ENCODE peak calls at places on chromosomes 6 and 20, in six cellular contexts. R is transverse colon, X is prostate gland, P is sigmoid colon, F is GM12891, Y is K562. I is an unnamed sample.

GRCh38 chr6:170438402-170438753 is 114.7 kb downstream of the PSMB1 start:
- DNase-seq in R (peak), X (peak), P (peak), F (peak), Y (peak), I (peak)

GRCh38 chr20:37096415-37097039 is 730 bp upstream of the RBL1 start:
- DNase-seq in R (no peak), X (no peak), P (no peak), F (no peak), Y (no peak), I (no peak)

GRCh38 chr6:125188037-125188436 is 34.5 kb downstream of the TPD52L1 start:
- DNase-seq in R (no peak), X (no peak), P (no peak), F (no peak), Y (no peak), I (no peak)

GRCh38 chr6:44224154-44224977 is 971 bp downstream of the SLC29A1 start:
- DNase-seq in R (no peak), X (no peak), P (peak), F (no peak), Y (no peak), I (no peak)

GRCh38 chr6:98590957-98591356 is 243.4 kb upstream of the POU3F2 start:
- DNase-seq in R (no peak), X (no peak), P (no peak), F (no peak), Y (no peak), I (no peak)

GRCh38 chr20:325889-326644 is 715 bp downstream of the SOX12 start:
- DNase-seq in R (peak), X (peak), P (peak), F (no peak), Y (peak), I (peak)

GRCh38 chr20:9036593-9036992 is 32.3 kb upstream of the PLCB4 start:
- DNase-seq in R (no peak), X (no peak), P (no peak), F (no peak), Y (no peak), I (no peak)

GRCh38 chr20:36950432-36951197 is 893 bp downstream of the SAMHD1 start:
- DNase-seq in R (peak), X (peak), P (peak), F (no peak), Y (peak), I (no peak)

GRCh38 chr6:77457720-77458349 is 5.5 kb downstream of the HTR1B start:
- DNase-seq in R (peak), X (peak), P (peak), F (no peak), Y (peak), I (no peak)

GRCh38 chr20:32537657-32538525 is 47.2 kb downstream of the NOL4L start:
- DNase-seq in R (no peak), X (no peak), P (no peak), F (no peak), Y (peak), I (no peak)

GRCh38 chr20:47790032-47790965 is 5.0 kb upstream of the SULF2 start:
- DNase-seq in R (no peak), X (no peak), P (no peak), F (no peak), Y (no peak), I (no peak)

GRCh38 chr20:50221501-50222323 is 31.1 kb downstream of the CEBPB start:
- DNase-seq in R (no peak), X (no peak), P (no peak), F (no peak), Y (no peak), I (no peak)

GRCh38 chr6:87152528-87152950 is 2.8 kb upstream of the ZNF292 start:
- DNase-seq in R (no peak), X (no peak), P (no peak), F (no peak), Y (no peak), I (no peak)

GRCh38 chr6:87155920-87156600 is 695 bp downstream of the ZNF292 start:
- DNase-seq in R (peak), X (peak), P (peak), F (no peak), Y (peak), I (no peak)

GRCh38 chr6:87151786-87152527 is 3.4 kb upstream of the ZNF292 start:
- DNase-seq in R (peak), X (peak), P (peak), F (peak), Y (no peak), I (peak)

GRCh38 chr6:87154641-87155271 is 609 bp upstream of the ZNF292 start:
- DNase-seq in R (no peak), X (no peak), P (no peak), F (peak), Y (peak), I (peak)

DNA sequence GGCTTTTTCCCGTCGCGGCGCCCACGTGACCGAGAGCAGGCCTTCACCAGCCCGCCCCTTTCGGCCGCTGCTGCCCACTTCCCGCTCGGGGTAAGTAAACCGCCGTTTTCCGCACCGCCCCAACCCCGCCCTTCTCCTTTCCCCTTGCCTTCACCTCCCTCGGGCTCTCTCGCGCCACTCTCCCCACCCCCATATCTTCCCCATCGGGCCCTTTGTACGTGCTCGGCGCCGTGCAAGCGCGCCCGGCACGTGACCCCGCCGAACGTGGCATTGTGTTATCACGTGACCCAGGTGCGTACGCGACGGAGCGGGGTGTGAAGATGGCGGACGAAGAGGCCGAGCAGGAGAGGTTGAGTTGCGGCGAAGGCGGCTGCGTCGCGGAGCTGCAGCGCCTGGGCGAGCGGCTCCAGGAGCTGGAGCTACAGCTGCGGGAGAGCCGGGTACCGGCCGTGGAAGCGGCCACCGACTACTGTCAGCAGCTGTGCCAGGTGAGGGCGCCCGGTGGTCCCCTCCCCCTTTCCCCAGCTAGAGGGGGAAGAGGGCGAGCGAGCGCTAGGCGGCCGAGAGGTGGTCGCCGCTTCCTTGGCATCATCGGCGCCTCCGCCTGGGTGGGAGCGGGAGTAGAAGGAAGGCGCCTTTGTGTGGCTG is at the start of gene ZNF292:
- DNase-seq in R (peak), X (peak), P (peak), F (peak), Y (peak), I (peak)
- TF ChIP-seq POLR2A in R (peak), X (peak), P (peak), F (peak), Y (peak), I (no peak)

GRCh38 chr6:52571099-52571755 is 5.6 kb downstream of the TRAM2 start:
- DNase-seq in R (no peak), X (no peak), P (no peak), F (no peak), Y (no peak), I (no peak)

GRCh38 chr6:52568320-52568719 is 8.5 kb downstream of the TRAM2 start:
- DNase-seq in R (no peak), X (no peak), P (no peak), F (no peak), Y (no peak), I (no peak)

GRCh38 chr6:52573295-52573694 is 3.6 kb downstream of the TRAM2 start:
- DNase-seq in R (no peak), X (no peak), P (no peak), F (no peak), Y (no peak), I (no peak)

GRCh38 chr6:52572536-52572935 is 4.3 kb downstream of the TRAM2 start:
- DNase-seq in R (no peak), X (no peak), P (no peak), F (no peak), Y (no peak), I (no peak)

GRCh38 chr6:52570291-52570700 is 6.6 kb downstream of the TRAM2 start:
- DNase-seq in R (peak), X (no peak), P (peak), F (no peak), Y (no peak), I (no peak)
- TF ChIP-seq POLR2AphosphoS5 in R (no peak), X (no peak), P (peak), F (no peak), Y (no peak), I (no peak)

GRCh38 chr6:146543940-146544661 is 468 bp downstream of the RAB32 start:
- DNase-seq in R (peak), X (peak), P (peak), F (no peak), Y (peak), I (no peak)

GRCh38 chr6:146545608-146546007 is 2.0 kb downstream of the RAB32 start:
- DNase-seq in R (no peak), X (no peak), P (no peak), F (no peak), Y (no peak), I (no peak)

GRCh38 chr6:146542881-146543210 is 787 bp upstream of the RAB32 start:
- DNase-seq in R (no peak), X (no peak), P (no peak), F (no peak), Y (no peak), I (no peak)

GRCh38 chr6:146544783-146545182 is 1.1 kb downstream of the RAB32 start:
- DNase-seq in R (no peak), X (no peak), P (peak), F (no peak), Y (no peak), I (no peak)

GRCh38 chr6:146543211-146543939 is at the start of gene RAB32:
- DNase-seq in R (peak), X (peak), P (peak), F (peak), Y (peak), I (peak)
- TF ChIP-seq POLR2A in R (no peak), X (peak), P (no peak), F (no peak), Y (peak), I (no peak)

GRCh38 chr6:30556964-30557682 is at the start of gene PRR3:
- DNase-seq in R (peak), X (peak), P (peak), F (peak), Y (peak), I (peak)
- TF ChIP-seq POLR2AphosphoS5 in R (peak), X (peak), P (peak), F (peak), Y (peak), I (peak)

DNA sequence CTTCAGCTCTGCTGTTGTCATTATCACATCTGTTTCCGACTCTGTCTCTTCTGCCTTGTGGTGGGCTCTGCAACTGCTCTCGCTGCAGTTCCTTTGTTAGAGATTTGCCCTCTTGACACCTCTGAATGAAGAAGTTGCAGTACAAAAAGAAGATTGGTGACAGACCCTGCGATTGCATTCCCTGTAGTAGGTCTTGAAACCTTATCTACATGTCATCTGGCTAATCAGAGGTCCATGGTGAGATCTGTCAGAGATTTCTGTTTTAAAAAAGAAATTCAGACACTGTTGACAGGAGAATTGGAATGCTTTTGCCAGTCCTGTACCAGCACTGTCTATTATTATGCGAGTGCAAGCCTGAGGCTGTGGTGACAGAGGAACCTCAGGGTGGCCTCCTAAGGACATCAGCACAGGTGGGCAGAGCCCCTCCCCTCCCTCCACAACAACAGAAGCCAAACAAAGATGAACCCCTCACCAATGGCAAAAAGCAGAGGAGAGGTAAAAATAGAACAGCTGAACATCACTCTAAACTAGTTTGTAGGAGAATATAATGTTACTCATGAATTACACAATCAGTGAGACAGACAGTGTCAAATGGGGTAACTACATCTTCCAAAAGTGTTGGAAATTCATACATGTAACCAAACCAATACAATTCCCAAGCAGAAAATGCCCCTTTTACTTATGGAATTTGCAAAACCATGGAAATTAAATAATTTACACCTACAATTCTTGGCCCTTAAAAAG is 63.6 kb upstream of the DEFB112 start:
- DNase-seq in R (no peak), X (no peak), P (no peak), F (no peak), Y (no peak), I (no peak)
- TF ChIP-seq POLR2A in R (no peak), X (no peak), P (no peak), F (no peak), Y (no peak), I (no peak)

DNA sequence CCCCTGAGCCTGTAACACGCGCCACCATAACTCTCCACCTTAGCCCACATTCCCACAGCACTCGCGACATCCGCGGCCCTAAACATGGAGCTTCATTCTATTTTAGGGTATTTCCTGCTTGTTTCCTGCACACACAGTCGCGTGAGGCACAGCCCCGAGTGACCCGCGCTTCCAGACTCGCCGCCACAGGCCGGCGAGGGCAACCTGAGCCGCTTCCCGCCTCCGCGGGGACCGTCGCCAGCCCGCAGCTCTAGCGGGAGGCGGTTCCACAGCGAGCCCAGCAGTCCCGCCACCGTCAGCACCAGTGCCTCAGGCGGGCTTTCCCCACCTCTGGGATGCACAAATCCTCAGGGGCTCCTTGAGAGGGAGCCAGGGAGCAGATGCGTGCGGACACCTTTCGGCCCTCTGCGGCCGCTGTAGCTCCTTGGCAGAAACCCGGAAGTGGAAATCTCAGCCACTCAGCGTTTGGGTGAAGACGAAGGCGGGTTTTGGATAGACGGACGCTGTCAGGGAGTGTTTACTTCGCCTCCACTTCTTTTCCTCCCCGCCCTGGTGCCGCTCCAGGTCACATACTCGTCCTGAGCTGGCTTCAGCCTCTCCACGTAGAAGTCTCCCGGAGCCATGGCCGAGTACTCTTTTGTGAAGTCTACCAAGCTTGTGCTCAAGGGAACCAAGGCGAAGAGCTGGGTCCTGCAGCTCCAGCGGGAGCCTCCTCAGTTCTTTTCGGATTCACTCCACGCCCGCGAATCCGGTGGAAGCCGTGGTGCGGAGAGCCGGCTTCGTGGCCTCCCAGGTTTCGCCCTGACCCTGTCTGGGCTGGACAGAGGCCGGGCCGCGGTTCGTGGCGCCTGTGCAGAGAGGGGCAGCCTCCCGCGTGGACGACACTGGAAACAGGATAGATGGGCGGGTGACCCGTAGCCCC is 2177.4 kb upstream of the DEFB115 start:
- DNase-seq in R (no peak), X (peak), P (no peak), F (no peak), Y (peak), I (no peak)
- TF ChIP-seq POLR2AphosphoS5 in R (no peak), X (peak), P (no peak), F (no peak), Y (peak), I (no peak)

DNA sequence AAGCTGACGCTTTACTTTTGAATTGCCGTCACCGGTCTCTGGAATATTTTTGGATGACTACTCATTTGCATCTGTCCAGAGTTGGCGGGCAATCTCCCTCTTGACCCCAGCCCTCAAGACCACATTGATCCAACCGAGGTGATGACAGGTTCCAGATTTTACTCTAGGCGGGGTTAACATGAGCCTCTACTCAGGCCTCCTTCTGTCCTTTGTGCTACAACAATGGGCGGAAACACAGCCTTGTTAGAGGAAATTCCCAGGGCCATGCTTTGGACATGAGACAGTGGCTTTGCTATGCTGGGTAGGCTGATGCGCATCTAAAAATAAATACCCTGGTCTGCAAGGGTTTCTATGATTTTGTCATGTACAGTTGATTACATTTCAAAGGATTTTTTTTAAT is 27.0 kb upstream of the ADGRF5 start:
- DNase-seq in R (no peak), X (no peak), P (no peak), F (no peak), Y (no peak), I (no peak)
- TF ChIP-seq POLR2A in R (no peak), X (no peak), P (no peak), F (no peak), Y (no peak), I (no peak)

GRCh38 chr20:16030253-16030652 is 543.0 kb downstream of the KIF16B start:
- DNase-seq in R (no peak), X (no peak), P (no peak), F (no peak), Y (no peak), I (no peak)

GRCh38 chr20:16028923-16029322 is 544.3 kb downstream of the KIF16B start:
- DNase-seq in R (no peak), X (no peak), P (no peak), F (no peak), Y (no peak), I (no peak)

GRCh38 chr20:16025084-16025483 is 548.2 kb downstream of the KIF16B start:
- DNase-seq in R (no peak), X (no peak), P (no peak), F (no peak), Y (no peak), I (no peak)

GRCh38 chr20:16027710-16028109 is 545.5 kb downstream of the KIF16B start:
- DNase-seq in R (no peak), X (no peak), P (no peak), F (no peak), Y (no peak), I (no peak)
- TF ChIP-seq POLR2AphosphoS5 in R (no peak), X (no peak), P (no peak), F (no peak), Y (no peak), I (no peak)

GRCh38 chr20:44433751-44434538 is 41.7 kb upstream of the TTPAL start:
- DNase-seq in R (peak), X (no peak), P (no peak), F (no peak), Y (no peak), I (no peak)
- TF ChIP-seq POLR2A in R (peak), X (no peak), P (no peak), F (no peak), Y (no peak), I (no peak)

DNA sequence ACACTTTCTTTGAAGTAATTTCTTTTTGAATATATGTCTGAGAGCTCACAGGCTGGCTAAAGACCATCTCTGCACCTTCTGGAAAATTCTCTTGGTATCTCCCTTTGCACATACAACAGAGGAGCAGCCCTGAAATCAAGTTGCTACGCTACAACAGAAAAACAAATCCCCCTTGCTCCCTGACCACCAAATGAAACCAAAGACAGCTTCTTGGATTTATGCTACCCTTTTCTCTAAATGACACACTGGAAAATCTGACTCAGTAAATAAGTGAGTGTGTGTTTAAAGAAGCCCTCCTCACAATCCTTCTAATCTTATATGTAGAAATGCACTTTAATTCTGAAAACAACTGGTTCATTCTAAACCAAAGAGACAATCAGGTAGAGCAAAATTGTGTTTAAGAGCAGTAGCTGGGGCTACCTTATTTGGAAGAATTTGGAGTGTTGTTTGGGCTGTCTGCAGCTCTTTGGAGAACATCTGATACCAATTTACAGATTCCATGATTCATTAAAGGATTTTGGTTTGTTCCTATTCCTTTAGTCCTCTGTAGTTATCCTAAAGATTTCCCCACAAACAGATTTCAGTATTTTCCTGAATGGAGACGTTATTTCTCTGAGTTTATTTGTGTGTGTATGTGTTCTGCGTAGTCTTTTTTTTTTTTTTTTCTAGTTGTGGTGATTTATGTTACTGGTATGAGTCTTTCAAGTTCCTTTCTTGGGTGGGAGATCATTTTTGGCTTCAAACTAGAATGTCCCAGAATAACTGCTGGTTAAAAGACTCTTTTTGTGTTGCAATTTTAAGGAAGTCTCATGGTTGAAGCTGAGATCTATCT is 36.4 kb upstream of the UTRN start:
- DNase-seq in R (no peak), X (no peak), P (no peak), F (no peak), Y (no peak), I (no peak)
- TF ChIP-seq POLR2AphosphoS5 in R (no peak), X (no peak), P (no peak), F (no peak), Y (no peak), I (no peak)

I was measured in GM12892.